ENCODE peak calls at places on chromosomes 13 and 19, in four cellular contexts. Z, S, A and U are unnamed samples.

GRCh38 chr13:107642841-107643240 is 572.5 kb downstream of the LIG4 start:
- DNase-seq in Z (no peak), S (no peak), A (no peak), U (no peak)

GRCh38 chr13:80979035-80979641 is 638.2 kb upstream of the SPRY2 start:
- DNase-seq in Z (peak; percentile 42), S (peak; percentile 65), A (peak; percentile 29), U (peak; percentile 25)

GRCh38 chr13:47611664-47612288 is 389.3 kb downstream of the SUCLA2 start:
- DNase-seq in Z (peak; percentile 71), S (peak; percentile 22), A (no peak), U (no peak)

GRCh38 chr13:106176103-106176502 is 359.4 kb downstream of the EFNB2 start:
- DNase-seq in Z (no peak), S (peak; percentile 68), A (no peak), U (peak; percentile 44)

GRCh38 chr19:4499855-4500254 is 18.4 kb downstream of the PLIN4 start:
- DNase-seq in Z (no peak), S (no peak), A (no peak), U (no peak)

GRCh38 chr19:31701146-31701545 is 351.9 kb upstream of the TSHZ3 start:
- DNase-seq in Z (no peak), S (no peak), A (no peak), U (no peak)

GRCh38 chr13:77330009-77330471 is 3.1 kb upstream of the MYCBP2 start:
- DNase-seq in Z (no peak), S (peak; percentile 12), A (no peak), U (no peak)

GRCh38 chr19:4636761-4637160 is 2.6 kb upstream of the TNFAIP8L1 start:
- DNase-seq in Z (no peak), S (no peak), A (no peak), U (no peak)

GRCh38 chr13:44422755-44423643 is 49.4 kb downstream of the SERP2 start:
- DNase-seq in Z (no peak), S (no peak), A (peak; percentile 32), U (no peak)

GRCh38 chr19:11300811-11301120 is 4.8 kb downstream of the TSPAN16 start:
- DNase-seq in Z (no peak), S (no peak), A (no peak), U (no peak)

GRCh38 chr19:35856546-35857149 is at the start of gene KIRREL2:
- DNase-seq in Z (no peak), S (no peak), A (no peak), U (no peak)

GRCh38 chr19:56547535-56547934 is 8.8 kb downstream of the ZFP28 start:
- DNase-seq in Z (no peak), S (no peak), A (no peak), U (no peak)

GRCh38 chr13:96020155-96020575 is 33.0 kb downstream of the UGGT2 start:
- DNase-seq in Z (peak; percentile 39), S (peak; percentile 73), A (peak; percentile 34), U (no peak)

GRCh38 chr13:91280806-91281205 is 66.7 kb upstream of the MIR17HG start:
- DNase-seq in Z (peak; percentile 11), S (peak; percentile 1), A (no peak), U (peak; percentile 11)

GRCh38 chr19:50359432-50359818 is 6.0 kb downstream of the NAPSA start:
- DNase-seq in Z (no peak), S (no peak), A (no peak), U (no peak)

GRCh38 chr13:93304868-93305613 is 78.4 kb downstream of the GPC6 start:
- DNase-seq in Z (no peak), S (no peak), A (no peak), U (no peak)

GRCh38 chr13:55534306-55534705 is 1606.4 kb upstream of the PRR20A start:
- DNase-seq in Z (no peak), S (no peak), A (no peak), U (no peak)

GRCh38 chr13:51331354-51331861 is 8.1 kb upstream of the SERPINE3 start:
- DNase-seq in Z (peak; percentile 34), S (no peak), A (no peak), U (no peak)

GRCh38 chr13:46495066-46495465 is 57.9 kb upstream of the LRCH1 start:
- DNase-seq in Z (no peak), S (no peak), A (peak; percentile 64), U (no peak)

GRCh38 chr19:41187884-41188279 is 5.1 kb upstream of the CYP2S1 start:
- DNase-seq in Z (no peak), S (no peak), A (no peak), U (no peak)

GRCh38 chr13:98065468-98065867 is 77.4 kb upstream of the FARP1 start:
- DNase-seq in Z (no peak), S (no peak), A (no peak), U (no peak)

GRCh38 chr13:76826527-76826926 is 59.7 kb downstream of the KCTD12 start:
- DNase-seq in Z (no peak), S (no peak), A (no peak), U (no peak)

GRCh38 chr13:22235285-22235949 is 564.5 kb downstream of the FGF9 start:
- DNase-seq in Z (no peak), S (peak; percentile 4), A (no peak), U (peak; percentile 25)

GRCh38 chr13:43300817-43301216 is 277.4 kb downstream of the DNAJC15 start:
- DNase-seq in Z (no peak), S (peak; percentile 86), A (no peak), U (peak; percentile 25)

GRCh38 chr19:14479985-14480694 is 5.0 kb upstream of the PTGER1 start:
- DNase-seq in Z (no peak), S (no peak), A (peak; percentile 55), U (no peak)

GRCh38 chr19:55336101-55336500 is 3.6 kb upstream of the KMT5C start:
- DNase-seq in Z (peak; percentile 94), S (peak; percentile 83), A (peak; percentile 92), U (no peak)

GRCh38 chr13:89239361-89240127 is 1568.4 kb downstream of the SLITRK5 start:
- DNase-seq in Z (peak; percentile 28), S (no peak), A (no peak), U (no peak)

GRCh38 chr13:110538632-110539031 is 22.9 kb downstream of the RAB20 start:
- DNase-seq in Z (no peak), S (no peak), A (no peak), U (no peak)

GRCh38 chr13:41130356-41130755 is 2.2 kb downstream of the KBTBD6 start:
- DNase-seq in Z (no peak), S (peak; percentile 58), A (no peak), U (no peak)

GRCh38 chr19:38213911-38214625 is 10.0 kb downstream of the DPF1 start:
- DNase-seq in Z (peak; percentile 87), S (peak; percentile 85), A (peak; percentile 23), U (peak; percentile 42)

GRCh38 chr19:4352701-4353121 is 9.3 kb downstream of the MPND start:
- DNase-seq in Z (no peak), S (peak; percentile 72), A (no peak), U (peak; percentile 24)

GRCh38 chr13:47621931-47622330 is 379.1 kb downstream of the SUCLA2 start:
- DNase-seq in Z (peak; percentile 84), S (peak; percentile 46), A (no peak), U (no peak)

GRCh38 chr19:47545061-47545948 is 27.6 kb downstream of the ZNF541 start:
- DNase-seq in Z (no peak), S (no peak), A (no peak), U (no peak)

GRCh38 chr13:112874751-112875300 is 94.2 kb upstream of the MCF2L start:
- DNase-seq in Z (no peak), S (no peak), A (no peak), U (no peak)
- H3K36me3 ChIP-seq in Z (no peaks in the 10 kb centered on the region), S (no peaks in the 10 kb centered on the region), A (peaks cover 44% of the 10 kb centered on the region), U (no peaks in the 10 kb centered on the region)

DNA sequence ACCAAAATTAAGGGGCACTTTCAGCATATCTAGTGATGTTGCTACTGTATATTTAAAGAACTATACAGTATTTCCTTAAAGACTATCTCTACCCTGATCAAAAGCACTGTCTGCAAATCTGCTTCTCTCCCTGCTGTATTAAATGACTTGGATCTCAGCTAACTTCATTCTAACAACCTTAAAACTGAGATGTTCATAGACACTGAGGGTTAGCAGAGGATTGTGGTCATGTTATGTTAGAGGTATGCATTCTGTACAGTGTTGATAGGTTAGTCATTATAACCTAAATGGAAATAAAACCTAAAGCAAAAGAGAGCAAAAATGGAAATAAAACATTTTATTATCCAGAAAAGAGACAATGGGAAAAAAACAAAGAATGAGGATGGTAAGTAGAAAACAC is 9.9 kb downstream of the GPR183 start:
- DNase-seq in Z (no peak), S (no peak), A (no peak), U (no peak)
- H3K9me3 ChIP-seq in Z (no peaks in the 10 kb centered on the region), S (no peaks in the 10 kb centered on the region), A (no peaks in the 10 kb centered on the region), U (no peaks in the 10 kb centered on the region)

GRCh38 chr19:1001538-1002166 is 1.4 kb downstream of the GRIN3B start:
- DNase-seq in Z (no peak), S (peak; percentile 58), A (no peak), U (no peak)

GRCh38 chr19:999379-999719 is 870 bp upstream of the GRIN3B start:
- DNase-seq in Z (no peak), S (no peak), A (no peak), U (no peak)

GRCh38 chr19:1000095-1000494 is at the start of gene GRIN3B:
- DNase-seq in Z (peak; percentile 69), S (peak; percentile 77), A (peak; percentile 54), U (peak; percentile 47)

GRCh38 chr19:1002600-1002999 is 2.4 kb downstream of the GRIN3B start:
- DNase-seq in Z (no peak), S (no peak), A (no peak), U (no peak)

DNA sequence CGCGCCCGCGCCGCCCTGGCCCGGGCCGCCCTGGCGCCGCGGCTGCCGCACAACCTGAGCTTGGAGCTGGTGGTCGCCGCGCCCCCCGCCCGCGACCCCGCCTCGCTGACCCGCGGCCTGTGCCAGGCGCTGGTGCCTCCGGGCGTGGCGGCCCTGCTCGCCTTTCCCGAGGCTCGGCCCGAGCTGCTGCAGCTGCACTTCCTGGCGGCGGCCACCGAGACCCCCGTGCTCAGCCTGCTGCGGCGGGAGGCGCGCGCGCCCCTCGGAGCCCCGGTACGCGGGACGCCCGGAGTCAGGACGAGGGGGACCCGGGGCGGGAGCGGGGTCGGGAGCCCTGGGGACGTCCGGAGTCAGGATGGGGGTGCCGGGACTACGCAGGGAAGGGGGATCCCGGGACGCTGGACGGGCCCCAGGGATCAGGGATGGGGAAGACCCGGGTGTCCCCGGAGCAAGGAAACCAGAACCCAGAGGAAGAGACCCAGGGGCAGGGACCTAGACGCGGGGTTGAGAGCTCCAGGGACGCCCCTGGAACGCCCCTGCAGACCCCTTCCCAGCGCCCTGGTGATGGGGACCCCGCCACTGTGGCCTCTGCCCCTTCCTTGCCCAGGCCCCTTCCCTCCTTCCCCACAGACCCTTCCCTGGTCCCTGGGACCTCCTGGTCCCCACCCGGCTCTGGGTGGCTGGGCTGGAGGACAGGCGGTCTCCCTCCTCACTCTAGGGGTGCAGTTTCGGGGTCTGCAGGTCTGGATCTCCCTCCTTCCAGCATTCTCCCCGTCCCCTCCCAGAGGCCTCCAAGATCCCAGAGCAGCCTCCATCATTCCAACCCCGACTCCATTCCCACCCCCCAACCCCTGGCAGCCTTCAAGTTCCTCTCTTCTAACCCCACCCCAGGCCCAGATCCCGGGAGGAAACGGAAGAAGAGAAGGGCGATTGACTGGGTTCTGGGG is 645 bp downstream of the GRIN3B start:
- DNase-seq in Z (no peak), S (no peak), A (no peak), U (no peak)
- H3K4me3 ChIP-seq in Z (no peak overlapping the region), S (no peak overlapping the region), A (peak overlapping the region; percentile 61), U (no peak overlapping the region)

GRCh38 chr19:44889830-44890365 is 1.2 kb upstream of the TOMM40 start:
- DNase-seq in Z (no peak), S (no peak), A (no peak), U (no peak)

GRCh38 chr19:44892932-44893331 is 1.9 kb downstream of the TOMM40 start:
- DNase-seq in Z (no peak), S (no peak), A (no peak), U (no peak)

GRCh38 chr19:44893704-44894103 is 2.6 kb downstream of the TOMM40 start:
- DNase-seq in Z (no peak), S (no peak), A (no peak), U (no peak)

GRCh38 chr19:44890366-44891015 is 563 bp upstream of the TOMM40 start:
- DNase-seq in Z (peak; percentile 100), S (peak; percentile 99), A (peak; percentile 100), U (peak; percentile 100)

GRCh38 chr19:44891016-44891882 is at the start of gene TOMM40:
- DNase-seq in Z (no peak), S (peak; percentile 100), A (no peak), U (peak; percentile 42)
- H3K36me3 ChIP-seq in Z (peaks cover 11% of the 10 kb centered on the region), S (no peaks in the 10 kb centered on the region), A (peaks cover 59% of the 10 kb centered on the region), U (peaks cover 51% of the 10 kb centered on the region)